ENCODE peak calls at places on chromosomes 16 and 17, in five cellular contexts. One of them, this sample, is unnamed.

GRCh38 chr17:79676796-79677195 is 53.9 kb upstream of the ENPP7 start:
- DNase-seq in Peyer's patch: no peak
- DNase-seq in testis: no peak
- DNase-seq in astrocyte: no peak
- DNase-seq in heart right ventricle: no peak
- DNase-seq in this sample: no peak

GRCh38 chr16:2508722-2509400 is 4.9 kb upstream of the ATP6V0C start:
- DNase-seq in Peyer's patch: no peak
- DNase-seq in testis: no peak
- DNase-seq in astrocyte: no peak
- DNase-seq in heart right ventricle: no peak
- DNase-seq in this sample: no peak

GRCh38 chr17:19346351-19347255 is 15.9 kb downstream of the B9D1 start:
- DNase-seq in Peyer's patch: peak; percentile 58
- DNase-seq in testis: peak; percentile 72
- DNase-seq in astrocyte: peak; percentile 94
- DNase-seq in heart right ventricle: peak; percentile 67
- DNase-seq in this sample: peak; percentile 85

GRCh38 chr16:74651841-74652240 is 14.8 kb downstream of the RFWD3 start:
- DNase-seq in Peyer's patch: no peak
- DNase-seq in testis: no peak
- DNase-seq in astrocyte: no peak
- DNase-seq in heart right ventricle: no peak
- DNase-seq in this sample: no peak

GRCh38 chr17:64741924-64742670 is 80.0 kb upstream of the SMURF2 start:
- DNase-seq in Peyer's patch: peak; percentile 62
- DNase-seq in testis: peak; percentile 38
- DNase-seq in astrocyte: peak; percentile 67
- DNase-seq in heart right ventricle: peak; percentile 35
- DNase-seq in this sample: no peak

GRCh38 chr16:10868562-10869469 is 8.2 kb upstream of the CIITA start:
- DNase-seq in Peyer's patch: peak; percentile 88
- DNase-seq in testis: peak; percentile 26
- DNase-seq in astrocyte: no peak
- DNase-seq in heart right ventricle: peak; percentile 51
- DNase-seq in this sample: no peak

GRCh38 chr17:337453-337852 is 15.2 kb downstream of the RPH3AL start:
- DNase-seq in Peyer's patch: peak; percentile 38
- DNase-seq in testis: no peak
- DNase-seq in astrocyte: no peak
- DNase-seq in heart right ventricle: no peak
- DNase-seq in this sample: no peak

GRCh38 chr17:56165017-56165720 is 11.9 kb downstream of the ANKFN1 start:
- DNase-seq in Peyer's patch: no peak
- DNase-seq in testis: no peak
- DNase-seq in astrocyte: no peak
- DNase-seq in heart right ventricle: no peak
- DNase-seq in this sample: no peak

GRCh38 chr17:53061446-53061845 is 761.3 kb upstream of the KIF2B start:
- DNase-seq in Peyer's patch: no peak
- DNase-seq in testis: no peak
- DNase-seq in astrocyte: no peak
- DNase-seq in heart right ventricle: no peak
- DNase-seq in this sample: no peak

GRCh38 chr16:20923876-20924275 is 23.3 kb downstream of the LYRM1 start:
- DNase-seq in Peyer's patch: no peak
- DNase-seq in testis: no peak
- DNase-seq in astrocyte: no peak
- DNase-seq in heart right ventricle: no peak
- DNase-seq in this sample: no peak

GRCh38 chr17:81664051-81664470 is 2.3 kb downstream of the OXLD1 start:
- DNase-seq in Peyer's patch: no peak
- DNase-seq in testis: no peak
- DNase-seq in astrocyte: no peak
- DNase-seq in heart right ventricle: no peak
- DNase-seq in this sample: no peak

GRCh38 chr16:50531359-50531758 is 16.8 kb upstream of the NKD1 start:
- DNase-seq in Peyer's patch: no peak
- DNase-seq in testis: no peak
- DNase-seq in astrocyte: no peak
- DNase-seq in heart right ventricle: no peak
- DNase-seq in this sample: no peak

GRCh38 chr17:39580082-39580468 is 27.6 kb downstream of the NEUROD2 start:
- DNase-seq in Peyer's patch: no peak
- DNase-seq in testis: no peak
- DNase-seq in astrocyte: no peak
- DNase-seq in heart right ventricle: no peak
- DNase-seq in this sample: no peak

GRCh38 chr17:61333151-61333550 is 66.5 kb upstream of the TBX2 start:
- DNase-seq in Peyer's patch: no peak
- DNase-seq in testis: no peak
- DNase-seq in astrocyte: no peak
- DNase-seq in heart right ventricle: no peak
- DNase-seq in this sample: no peak

GRCh38 chr17:39152134-39152884 is 872 bp upstream of the PLXDC1 start:
- DNase-seq in Peyer's patch: peak; percentile 54
- DNase-seq in testis: no peak
- DNase-seq in astrocyte: no peak
- DNase-seq in heart right ventricle: peak; percentile 39
- DNase-seq in this sample: no peak

GRCh38 chr16:62831235-62831634 is 795.0 kb upstream of the CDH8 start:
- DNase-seq in Peyer's patch: no peak
- DNase-seq in testis: no peak
- DNase-seq in astrocyte: no peak
- DNase-seq in heart right ventricle: no peak
- DNase-seq in this sample: no peak

GRCh38 chr16:7343271-7343670 is 10.6 kb downstream of the RBFOX1 start:
- DNase-seq in Peyer's patch: no peak
- DNase-seq in testis: no peak
- DNase-seq in astrocyte: no peak
- DNase-seq in heart right ventricle: no peak
- DNase-seq in this sample: no peak

GRCh38 chr17:4152471-4152870 is 9.5 kb downstream of the CYB5D2 start:
- DNase-seq in Peyer's patch: no peak
- DNase-seq in testis: no peak
- DNase-seq in astrocyte: peak; percentile 56
- DNase-seq in heart right ventricle: no peak
- DNase-seq in this sample: peak; percentile 54

GRCh38 chr17:16415031-16415924 is at the start of gene TRPV2:
- DNase-seq in Peyer's patch: peak; percentile 80
- DNase-seq in testis: no peak
- DNase-seq in astrocyte: no peak
- DNase-seq in heart right ventricle: peak; percentile 58
- DNase-seq in this sample: no peak

GRCh38 chr16:86044241-86044671 is 145.3 kb downstream of the IRF8 start:
- DNase-seq in Peyer's patch: peak; percentile 64
- DNase-seq in testis: no peak
- DNase-seq in astrocyte: peak; percentile 12
- DNase-seq in heart right ventricle: peak; percentile 46
- DNase-seq in this sample: peak; percentile 2

GRCh38 chr16:30893744-30894539 is at the start of gene BCL7C:
- DNase-seq in Peyer's patch: peak; percentile 96
- DNase-seq in testis: peak; percentile 91
- DNase-seq in astrocyte: peak; percentile 64
- DNase-seq in heart right ventricle: peak; percentile 96
- DNase-seq in this sample: peak; percentile 62

GRCh38 chr16:31476305-31477219 is 4.6 kb downstream of the TGFB1I1 start:
- DNase-seq in Peyer's patch: peak; percentile 97
- DNase-seq in testis: peak; percentile 82
- DNase-seq in astrocyte: no peak
- DNase-seq in heart right ventricle: peak; percentile 76
- DNase-seq in this sample: no peak

GRCh38 chr17:65783845-65784334 is 222.4 kb upstream of the AXIN2 start:
- DNase-seq in Peyer's patch: no peak
- DNase-seq in testis: no peak
- DNase-seq in astrocyte: peak; percentile 95
- DNase-seq in heart right ventricle: no peak
- DNase-seq in this sample: peak; percentile 87

GRCh38 chr16:58614860-58615259 is 14.8 kb downstream of the CNOT1 start:
- DNase-seq in Peyer's patch: no peak
- DNase-seq in testis: no peak
- DNase-seq in astrocyte: no peak
- DNase-seq in heart right ventricle: no peak
- DNase-seq in this sample: no peak

GRCh38 chr17:15659236-15659635 is 24.9 kb downstream of the TRIM16 start:
- DNase-seq in Peyer's patch: no peak
- DNase-seq in testis: no peak
- DNase-seq in astrocyte: no peak
- DNase-seq in heart right ventricle: no peak
- DNase-seq in this sample: no peak

GRCh38 chr17:57186231-57187019 is 69.9 kb upstream of the MSI2 start:
- DNase-seq in Peyer's patch: no peak
- DNase-seq in testis: no peak
- DNase-seq in astrocyte: no peak
- DNase-seq in heart right ventricle: no peak
- DNase-seq in this sample: no peak

GRCh38 chr17:45311762-45312476 is 4.9 kb downstream of the MAP3K14 start:
- DNase-seq in Peyer's patch: peak; percentile 95
- DNase-seq in testis: peak; percentile 62
- DNase-seq in astrocyte: peak; percentile 69
- DNase-seq in heart right ventricle: peak; percentile 55
- DNase-seq in this sample: peak; percentile 39
- TF ChIP-seq CTCF in Peyer's patch: no peak
- TF ChIP-seq CTCF in testis: no peak
- TF ChIP-seq CTCF in astrocyte: no peak
- TF ChIP-seq CTCF in heart right ventricle: no peak
- TF ChIP-seq CTCF in this sample: no peak

GRCh38 chr17:6521636-6522035 is 34.7 kb downstream of the PITPNM3 start:
- DNase-seq in Peyer's patch: peak; percentile 14
- DNase-seq in testis: no peak
- DNase-seq in astrocyte: no peak
- DNase-seq in heart right ventricle: no peak
- DNase-seq in this sample: no peak

GRCh38 chr17:6524520-6524919 is 31.8 kb downstream of the PITPNM3 start:
- DNase-seq in Peyer's patch: no peak
- DNase-seq in testis: no peak
- DNase-seq in astrocyte: peak; percentile 29
- DNase-seq in heart right ventricle: no peak
- DNase-seq in this sample: no peak

GRCh38 chr17:6525111-6525510 is 31.2 kb downstream of the PITPNM3 start:
- DNase-seq in Peyer's patch: peak; percentile 26
- DNase-seq in testis: no peak
- DNase-seq in astrocyte: no peak
- DNase-seq in heart right ventricle: no peak
- DNase-seq in this sample: no peak

GRCh38 chr17:6523809-6524355 is 32.5 kb downstream of the PITPNM3 start:
- DNase-seq in Peyer's patch: peak; percentile 18
- DNase-seq in testis: no peak
- DNase-seq in astrocyte: no peak
- DNase-seq in heart right ventricle: no peak
- DNase-seq in this sample: no peak

DNA sequence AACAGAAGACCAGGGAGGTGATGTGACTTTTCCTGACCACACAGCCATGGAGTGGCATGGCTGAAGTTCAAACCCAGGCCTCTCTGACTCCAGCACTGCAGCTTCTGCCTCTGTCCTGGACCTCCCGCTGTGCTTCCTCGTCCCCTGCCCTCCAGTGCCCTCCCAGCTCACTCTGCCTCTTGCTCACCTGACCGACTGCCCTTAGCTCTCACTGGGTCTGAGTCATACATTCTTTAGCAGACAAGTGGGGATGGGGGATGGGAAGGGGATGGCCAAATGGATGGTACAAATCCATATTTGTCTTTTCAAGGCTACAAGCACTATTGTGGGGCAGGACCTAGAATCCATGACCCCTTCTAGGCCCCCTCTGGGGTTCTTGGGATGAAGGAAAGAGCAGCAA is 33.0 kb downstream of the PITPNM3 start:
- DNase-seq in Peyer's patch: peak; percentile 27
- DNase-seq in testis: no peak
- DNase-seq in astrocyte: peak; percentile 20
- DNase-seq in heart right ventricle: no peak
- DNase-seq in this sample: no peak
- H3K27ac ChIP-seq in Peyer's patch: no peak overlapping the region
- H3K27ac ChIP-seq in testis: no peak overlapping the region
- H3K27ac ChIP-seq in astrocyte: no peak overlapping the region
- H3K27ac ChIP-seq in heart right ventricle: no peak overlapping the region
- H3K27ac ChIP-seq in this sample: no peak overlapping the region

GRCh38 chr16:88610080-88610479 is 28.3 kb upstream of the IL17C start:
- DNase-seq in Peyer's patch: no peak
- DNase-seq in testis: no peak
- DNase-seq in astrocyte: no peak
- DNase-seq in heart right ventricle: no peak
- DNase-seq in this sample: no peak

GRCh38 chr16:88605186-88606145 is 32.9 kb upstream of the IL17C start:
- DNase-seq in Peyer's patch: no peak
- DNase-seq in testis: no peak
- DNase-seq in astrocyte: no peak
- DNase-seq in heart right ventricle: no peak
- DNase-seq in this sample: no peak

GRCh38 chr16:88608076-88608475 is 30.3 kb upstream of the IL17C start:
- DNase-seq in Peyer's patch: no peak
- DNase-seq in testis: no peak
- DNase-seq in astrocyte: no peak
- DNase-seq in heart right ventricle: no peak
- DNase-seq in this sample: no peak

GRCh38 chr16:88602091-88602490 is 31.9 kb downstream of the ZC3H18 start:
- DNase-seq in Peyer's patch: no peak
- DNase-seq in testis: no peak
- DNase-seq in astrocyte: no peak
- DNase-seq in heart right ventricle: no peak
- DNase-seq in this sample: no peak

GRCh38 chr16:88606146-88606757 is 32.1 kb upstream of the IL17C start:
- DNase-seq in Peyer's patch: no peak
- DNase-seq in testis: no peak
- DNase-seq in astrocyte: no peak
- DNase-seq in heart right ventricle: no peak
- DNase-seq in this sample: no peak
- H3K36me3 ChIP-seq in Peyer's patch: no peaks in the 10 kb centered on the region
- H3K36me3 ChIP-seq in testis: no peaks in the 10 kb centered on the region
- H3K36me3 ChIP-seq in astrocyte: peaks cover 21% of the 10 kb centered on the region
- H3K36me3 ChIP-seq in heart right ventricle: no peaks in the 10 kb centered on the region
- H3K36me3 ChIP-seq in this sample: peaks cover 36% of the 10 kb centered on the region

DNA sequence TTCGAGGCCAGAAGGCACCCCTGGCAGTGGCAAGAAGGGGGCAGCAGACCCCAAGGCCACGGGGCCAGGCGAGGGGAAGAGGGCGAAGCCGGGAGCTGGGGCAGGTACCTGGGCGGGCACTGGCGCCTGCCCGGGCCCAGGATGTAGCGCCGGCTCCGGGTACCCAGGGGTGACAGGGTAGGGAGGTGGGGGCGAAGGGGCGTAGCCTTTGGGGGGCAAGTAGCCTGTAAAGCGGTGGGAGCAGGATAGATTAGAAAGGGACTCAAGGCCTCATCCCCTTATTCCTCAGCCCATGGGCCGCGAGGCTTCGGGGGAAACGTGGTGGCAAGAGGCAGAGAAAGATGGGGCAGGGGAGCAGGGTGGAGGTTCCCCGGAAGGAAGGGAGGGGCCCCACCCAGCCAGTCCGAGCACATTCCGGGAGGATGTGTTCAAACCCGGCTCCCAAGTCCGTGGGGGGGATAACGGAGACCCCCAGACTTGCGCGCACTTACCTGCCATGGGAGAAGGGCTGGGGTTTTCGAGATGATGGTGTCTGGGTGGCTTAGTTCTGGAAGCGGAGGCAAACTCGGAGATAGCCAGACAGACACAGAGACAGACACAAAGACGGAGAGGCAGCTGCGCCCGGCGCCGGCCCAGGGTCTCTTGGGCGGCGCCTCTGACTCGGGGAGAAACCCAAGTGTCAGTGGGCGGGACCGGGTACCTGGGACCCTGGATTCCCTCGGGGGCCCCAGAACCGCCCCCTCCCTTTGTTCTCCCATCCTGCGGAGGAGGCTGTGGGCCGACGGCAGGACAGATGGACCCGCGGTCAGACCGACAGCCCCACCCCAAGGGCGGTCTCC is 493 bp downstream of the PLSCR3 start:
- DNase-seq in Peyer's patch: peak; percentile 77
- DNase-seq in testis: no peak
- DNase-seq in astrocyte: no peak
- DNase-seq in heart right ventricle: no peak
- DNase-seq in this sample: no peak
- TF ChIP-seq CTCF in Peyer's patch: no peak
- TF ChIP-seq CTCF in testis: no peak
- TF ChIP-seq CTCF in astrocyte: no peak
- TF ChIP-seq CTCF in heart right ventricle: no peak
- TF ChIP-seq CTCF in this sample: peak; percentile 32

This sample was measured in brain microvascular endothelial cell.